ENCODE peak calls at places on chromosomes 12 and 14, in five cellular contexts. Q, S, V, P and T are unnamed samples.

GRCh38 chr12:11765421-11765816 is 115.9 kb downstream of the ETV6 start:
- DNase-seq in P (no peak), S (no peak), Q (no peak), V (no peak), T (no peak)

GRCh38 chr14:103510311-103511021 is 12.2 kb downstream of the CKB start:
- DNase-seq in S (no peak), V (no peak), P (no peak), Q (no peak), T (no peak)

GRCh38 chr12:107264667-107265066 is 171.3 kb upstream of the CRY1 start:
- DNase-seq in P (no peak), S (no peak), Q (no peak), V (no peak), T (no peak)

GRCh38 chr12:116384629-116385485 is 107.4 kb upstream of the MED13L start:
- DNase-seq in V (no peak), Q (no peak), S (no peak), P (peak; percentile 9), T (no peak)

GRCh38 chr12:54431911-54432814 is 13.1 kb upstream of the ITGA5 start:
- DNase-seq in V (peak; percentile 100), P (no peak), Q (peak; percentile 88), S (peak; percentile 59), T (peak; percentile 82)

GRCh38 chr14:61526405-61527312 is 168.7 kb upstream of the HIF1A start:
- DNase-seq in P (no peak), S (peak; percentile 93), Q (peak; percentile 70), V (no peak), T (peak; percentile 78)

GRCh38 chr12:94813314-94813713 is 163.0 kb upstream of the TMCC3 start:
- DNase-seq in P (peak; percentile 59), S (no peak), V (no peak), Q (no peak), T (no peak)

GRCh38 chr14:74176404-74176788 is 62.9 kb upstream of the VSX2 start:
- DNase-seq in Q (no peak), V (no peak), S (no peak), P (no peak), T (no peak)

GRCh38 chr14:65344011-65344410 is 68.5 kb upstream of the FUT8 start:
- DNase-seq in V (no peak), S (no peak), P (no peak), Q (no peak), T (no peak)

GRCh38 chr14:26404927-26405326 is 192.9 kb downstream of the NOVA1 start:
- DNase-seq in V (no peak), S (no peak), P (no peak), Q (no peak), T (no peak)

GRCh38 chr12:88793091-88793490 is 212.8 kb upstream of the KITLG start:
- DNase-seq in V (peak; percentile 64), P (no peak), Q (no peak), S (no peak), T (no peak)

GRCh38 chr12:38163442-38163801 is 153.2 kb upstream of the ALG10B start:
- DNase-seq in V (no peak), S (no peak), Q (peak; percentile 35), P (no peak), T (no peak)

GRCh38 chr12:124920353-124920935 is 6.0 kb upstream of the UBC start:
- DNase-seq in S (no peak), Q (no peak), P (peak; percentile 22), V (no peak), T (no peak)

GRCh38 chr14:35337557-35338255 is 45.5 kb downstream of the PSMA6 start:
- DNase-seq in S (no peak), P (no peak), Q (no peak), V (peak; percentile 78), T (no peak)

GRCh38 chr12:90902596-90902995 is 52.4 kb downstream of the CCER1 start:
- DNase-seq in Q (no peak), V (no peak), P (no peak), S (no peak), T (no peak)

GRCh38 chr12:72338437-72338836 is 66.3 kb downstream of the TRHDE start:
- DNase-seq in P (no peak), V (no peak), S (no peak), Q (no peak), T (no peak)

GRCh38 chr12:11681211-11681610 is 31.7 kb downstream of the ETV6 start:
- DNase-seq in V (no peak), Q (no peak), P (no peak), S (no peak), T (no peak)

GRCh38 chr14:26175659-26176058 is 422.2 kb downstream of the NOVA1 start:
- DNase-seq in P (no peak), Q (no peak), V (no peak), S (no peak), T (no peak)

GRCh38 chr12:6249580-6249979 is 49.4 kb downstream of the CD9 start:
- DNase-seq in S (no peak), P (no peak), Q (no peak), V (no peak), T (no peak)

GRCh38 chr12:103929909-103930786 is at the start of gene HSP90B1:
- DNase-seq in S (peak; percentile 100), P (peak; percentile 100), V (peak; percentile 100), Q (peak; percentile 99), T (peak; percentile 99)

GRCh38 chr12:8887285-8887715 is 27.0 kb upstream of the PHC1 start:
- DNase-seq in V (peak; percentile 25), P (no peak), Q (no peak), S (no peak), T (no peak)

GRCh38 chr12:89980236-89980635 is 271.6 kb upstream of the ATP2B1 start:
- DNase-seq in Q (peak; percentile 14), S (no peak), P (no peak), V (peak; percentile 24), T (no peak)

GRCh38 chr14:75132374-75133086 is 5.7 kb upstream of the NEK9 start:
- DNase-seq in V (peak; percentile 61), Q (no peak), S (peak; percentile 56), P (peak; percentile 82), T (no peak)

GRCh38 chr12:101703487-101703886 is 6.0 kb downstream of the CHPT1 start:
- DNase-seq in S (no peak), V (no peak), Q (no peak), P (no peak), T (no peak)

GRCh38 chr12:101697197-101697929 is at the start of gene CHPT1:
- DNase-seq in V (no peak), Q (peak; percentile 91), P (peak; percentile 83), S (peak; percentile 76), T (peak; percentile 90)

GRCh38 chr12:101698782-101699347 is 1.4 kb downstream of the CHPT1 start:
- DNase-seq in P (peak; percentile 46), V (peak; percentile 8), S (no peak), Q (no peak), T (no peak)

GRCh38 chr12:101697930-101698781 is 716 bp downstream of the CHPT1 start:
- DNase-seq in S (peak; percentile 52), Q (peak; percentile 86), V (peak; percentile 9), P (peak; percentile 53), T (peak; percentile 70)

DNA sequence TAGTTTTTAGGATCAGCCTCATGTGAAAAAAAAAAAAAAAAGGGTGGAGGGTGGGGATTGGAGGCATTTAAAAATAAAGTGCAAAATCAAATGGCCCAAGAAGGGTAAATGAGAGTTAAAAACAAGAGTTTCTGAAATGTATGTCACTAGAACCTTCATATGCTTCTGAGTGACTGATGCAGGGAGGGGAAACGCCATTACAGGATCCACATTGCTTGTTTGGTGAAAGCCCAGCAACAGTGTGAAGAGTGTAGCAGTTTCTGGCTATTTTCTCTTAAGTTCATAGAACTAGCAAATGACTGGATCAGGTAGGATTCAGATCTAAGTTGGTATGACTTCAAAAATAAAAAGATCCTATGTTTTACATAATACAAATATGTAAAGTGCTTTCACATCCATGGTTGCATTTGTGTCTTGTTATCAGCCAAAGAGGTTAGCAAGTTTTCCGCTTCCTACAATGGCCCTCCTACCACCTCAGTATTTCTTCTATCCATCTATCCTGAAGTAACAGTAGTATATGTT is 2.9 kb downstream of the CHPT1 start:
- DNase-seq in S (no peak), Q (no peak), P (no peak), V (no peak), T (no peak)
- H3K4me1 ChIP-seq in S (peaks cover 40% of the 10 kb centered on the region), Q (no peaks in the 10 kb centered on the region), P (peaks cover 45% of the 10 kb centered on the region), V (no peaks in the 10 kb centered on the region), T (peaks cover 49% of the 10 kb centered on the region)

DNA sequence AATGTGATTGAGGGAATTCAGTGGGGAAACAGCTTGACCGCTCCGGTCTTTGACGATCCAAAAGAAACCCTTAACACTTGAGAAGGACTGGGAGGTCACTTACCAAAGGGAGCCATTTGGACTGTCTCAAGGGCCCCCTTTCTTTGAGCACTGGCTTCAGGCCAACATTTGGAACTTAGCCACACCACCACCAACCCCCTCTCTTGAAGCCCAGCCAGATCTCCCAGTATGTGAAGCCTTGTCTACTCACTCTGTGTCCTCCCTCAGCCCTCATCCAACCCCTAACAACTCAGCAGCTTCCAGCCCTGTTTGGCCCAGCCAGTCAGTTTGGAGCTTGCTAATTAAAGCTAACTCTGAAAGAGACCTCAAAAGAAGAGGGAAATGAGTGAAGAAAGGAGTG is 3.7 kb upstream of the BLOC1S1 start:
- DNase-seq in S (no peak), V (no peak), P (no peak), Q (peak; percentile 84), T (peak; percentile 24)
- H3K27ac ChIP-seq in S (no peak overlapping the region), V (no peak overlapping the region), P (no peak overlapping the region), Q (peak overlapping the region; percentile 99), T (peak overlapping the region; percentile 92)

GRCh38 chr12:56763753-56764657 is 881 bp downstream of the HSD17B6 start:
- DNase-seq in P (no peak), Q (no peak), V (peak; percentile 13), S (no peak), T (no peak)
- H3K4me1 ChIP-seq in P (peaks cover 17% of the 10 kb centered on the region), Q (no peaks in the 10 kb centered on the region), V (no peaks in the 10 kb centered on the region), S (peaks cover 20% of the 10 kb centered on the region), T (no peaks in the 10 kb centered on the region)

GRCh38 chr12:96506776-96507175 is 17.4 kb downstream of the CFAP54 start:
- DNase-seq in S (no peak), P (no peak), Q (no peak), V (no peak), T (no peak)
- H3K27ac ChIP-seq in S (no peak overlapping the region), P (no peak overlapping the region), Q (no peak overlapping the region), V (no peak overlapping the region), T (no peak overlapping the region)

GRCh38 chr12:46363582-46364299 is 8.8 kb downstream of the SLC38A2 start:
- DNase-seq in P (no peak), S (no peak), V (no peak), Q (no peak), T (no peak)
- H3K4me1 ChIP-seq in P (peaks cover 8% of the 10 kb centered on the region), S (peaks cover 94% of the 10 kb centered on the region), V (peaks cover 58% of the 10 kb centered on the region), Q (peaks cover 6% of the 10 kb centered on the region), T (peaks cover 74% of the 10 kb centered on the region)

GRCh38 chr14:96055065-96055752 is 16.0 kb downstream of the C14orf132 start:
- DNase-seq in V (no peak), P (no peak), Q (no peak), S (no peak), T (no peak)

GRCh38 chr14:96053236-96053599 is 14.1 kb downstream of the C14orf132 start:
- DNase-seq in S (no peak), Q (no peak), P (no peak), V (no peak), T (no peak)

GRCh38 chr14:96052541-96053105 is 13.5 kb downstream of the C14orf132 start:
- DNase-seq in Q (no peak), P (no peak), S (no peak), V (no peak), T (no peak)

GRCh38 chr14:96054661-96055060 is 15.5 kb downstream of the C14orf132 start:
- DNase-seq in Q (no peak), S (no peak), V (no peak), P (no peak), T (no peak)

GRCh38 chr14:96053600-96054381 is 14.6 kb downstream of the C14orf132 start:
- DNase-seq in V (peak; percentile 33), S (no peak), Q (no peak), P (no peak), T (peak; percentile 63)
- H3K27ac ChIP-seq in V (no peak overlapping the region), S (no peak overlapping the region), Q (peak overlapping the region; percentile 13), P (no peak overlapping the region), T (no peak overlapping the region)